ENCODE peak calls at places on chromosomes 4 and X, in five cellular contexts. Q is stomach, N is IMR-90, T is NB4, V is breast epithelium. S is an unnamed sample.
A peak's percentile ranks its signal among the peaks of the same experiment; 100 is the strongest.

GRCh38 chr4:88478247-88478646 is 21.3 kb downstream of the HERC5 start:
- DNase-seq in V (no peak), N (no peak), T (no peak), Q (no peak), S (no peak)

GRCh38 chr4:112947616-112948015 is 101.8 kb upstream of the ANK2 start:
- DNase-seq in N (no peak), V (no peak), Q (no peak), T (no peak), S (no peak)

GRCh38 chrX:70054391-70054790 is 4.7 kb upstream of the AWAT2 start:
- DNase-seq in N (no peak), Q (no peak), V (no peak), T (no peak), S (no peak)

GRCh38 chrX:153765138-153766079 is 1.4 kb downstream of the PLXNB3 start:
- DNase-seq in N (peak; percentile 5), V (no peak), T (no peak), Q (no peak), S (no peak)

GRCh38 chrX:46165866-46166265 is 379.4 kb downstream of the ZNF674 start:
- DNase-seq in Q (no peak), N (no peak), V (no peak), T (no peak), S (no peak)

GRCh38 chrX:45712067-45712466 is 511.4 kb upstream of the DIPK2B start:
- DNase-seq in T (no peak), Q (no peak), V (no peak), N (peak; percentile 65), S (no peak)

GRCh38 chrX:34341258-34341657 is 209.1 kb upstream of the FAM47A start:
- DNase-seq in T (peak; percentile 5), N (no peak), V (no peak), Q (no peak), S (no peak)

GRCh38 chrX:53255738-53256191 is 25.6 kb downstream of the IQSEC2 start:
- DNase-seq in N (no peak), Q (no peak), V (no peak), T (no peak), S (no peak)

GRCh38 chr4:71550220-71551190 is 211.7 kb downstream of the SLC4A4 start:
- DNase-seq in Q (no peak), V (no peak), T (no peak), N (peak; percentile 84), S (no peak)

GRCh38 chrX:107700317-107700774 is 72.0 kb downstream of the PRPS1 start:
- DNase-seq in Q (no peak), T (peak; percentile 43), V (no peak), N (no peak), S (peak; percentile 31)
- TF ChIP-seq POLR2A in Q (no peak), T (no peak), V (no peak), N (no peak), S (no peak)

DNA sequence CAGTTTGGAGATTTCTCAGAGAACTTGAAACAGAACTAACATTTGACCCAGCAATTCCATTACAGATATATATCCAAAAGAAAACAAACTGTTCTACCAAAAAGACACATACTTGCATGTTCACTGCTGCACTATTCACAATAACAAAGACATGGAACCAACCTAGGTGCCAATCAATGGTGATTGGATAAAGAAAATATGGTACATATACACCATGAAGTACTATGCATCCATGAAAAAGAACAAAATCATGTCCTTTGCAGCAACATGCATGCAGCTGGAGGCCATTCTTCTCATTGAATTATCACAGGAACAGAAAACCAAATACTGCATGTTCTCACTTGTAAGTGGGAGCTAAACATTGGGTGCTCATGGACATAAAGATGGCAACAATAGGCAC is 47.6 kb upstream of the LNX1 start:
- DNase-seq in T (no peak), V (no peak), N (no peak), Q (no peak), S (no peak)
- TF ChIP-seq POLR2A in T (no peak), V (no peak), N (no peak), Q (no peak), S (no peak)

GRCh38 chr4:145814246-145814645 is 124.4 kb downstream of the ZNF827 start:
- DNase-seq in Q (no peak), N (no peak), T (no peak), V (no peak), S (no peak)
- TF ChIP-seq POLR2A in Q (no peak), N (no peak), T (no peak), V (no peak), S (no peak)

GRCh38 chr4:152500798-152501434 is 35.0 kb downstream of the FBXW7 start:
- DNase-seq in V (peak; percentile 44), T (peak; percentile 90), Q (peak; percentile 36), N (peak; percentile 93), S (no peak)

GRCh38 chr4:152501846-152502536 is 33.9 kb downstream of the FBXW7 start:
- DNase-seq in T (no peak), N (peak; percentile 41), Q (no peak), V (no peak), S (no peak)

GRCh38 chr4:152503606-152504290 is 32.1 kb downstream of the FBXW7 start:
- DNase-seq in V (no peak), Q (no peak), N (peak; percentile 6), T (no peak), S (no peak)

GRCh38 chr4:152499322-152499721 is 36.6 kb downstream of the FBXW7 start:
- DNase-seq in T (no peak), V (no peak), N (no peak), Q (no peak), S (no peak)

DNA sequence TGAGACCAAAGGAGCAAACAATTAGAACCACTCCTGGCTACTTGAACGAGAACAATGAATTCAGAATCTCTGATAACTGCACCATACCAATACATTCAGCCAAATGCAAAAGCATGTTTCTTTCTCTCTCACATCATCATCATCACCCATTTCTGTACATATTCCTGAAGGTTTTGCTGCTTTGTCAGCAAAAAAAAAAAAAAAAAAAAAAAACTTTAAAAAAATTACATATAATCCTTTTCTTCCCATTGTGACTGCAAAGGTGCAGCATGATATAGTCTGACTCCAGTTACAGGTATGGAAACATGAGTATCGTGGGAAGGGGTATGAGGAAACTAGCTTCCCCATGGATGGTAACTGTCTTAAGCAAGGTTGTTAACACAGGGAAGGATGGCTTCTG is 35.6 kb downstream of the FBXW7 start:
- DNase-seq in N (no peak), Q (no peak), V (no peak), T (no peak), S (no peak)
- TF ChIP-seq POLR2A in N (no peak), Q (no peak), V (no peak), T (no peak), S (no peak)

DNA sequence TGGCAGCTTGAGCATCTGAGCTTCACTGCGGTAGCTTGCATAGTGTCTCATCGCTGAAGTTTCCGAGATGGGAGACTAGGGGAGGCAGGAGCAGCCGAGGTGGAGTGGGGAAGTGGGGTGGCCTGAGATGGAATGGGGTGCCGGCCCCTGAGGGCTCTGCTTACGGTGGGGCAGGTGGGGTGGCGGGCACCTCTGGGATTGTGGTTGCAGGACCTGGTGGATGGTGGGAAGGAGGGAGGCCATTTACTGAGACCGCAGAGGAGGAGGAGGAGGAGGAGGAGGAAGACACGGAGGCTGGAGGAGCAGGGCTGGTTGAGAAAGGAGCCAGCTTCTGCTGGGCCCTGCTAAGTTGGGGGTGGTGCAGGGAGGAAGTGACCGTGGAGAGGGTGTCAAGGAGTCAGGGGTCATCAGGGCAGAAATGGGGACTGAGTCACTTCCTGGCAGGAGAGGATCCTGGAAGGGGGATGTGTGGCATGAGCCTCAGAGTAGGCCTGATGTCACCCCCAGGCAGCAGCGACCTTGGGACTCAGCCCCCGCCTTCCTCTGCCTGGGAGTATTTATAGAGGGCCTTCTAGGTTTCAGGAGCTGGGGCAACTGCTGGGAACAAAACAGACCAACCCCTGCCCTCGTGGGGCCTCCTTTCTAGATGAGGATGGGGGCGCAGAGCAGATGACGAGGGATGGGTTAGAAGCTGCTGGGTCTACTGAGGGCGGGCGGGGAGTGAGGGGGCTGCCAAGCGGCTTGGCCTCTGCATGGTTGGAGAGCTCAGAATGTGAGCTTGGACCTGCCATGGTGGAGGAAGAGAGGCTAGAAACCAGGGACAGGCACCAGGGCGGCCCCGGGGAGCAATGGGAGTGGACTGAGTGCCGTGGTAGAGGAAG is 213.4 kb upstream of the PSAPL1 start:
- DNase-seq in Q (no peak), T (peak; percentile 88), V (no peak), N (peak; percentile 80), S (peak; percentile 67)
- TF ChIP-seq POLR2A in Q (no peak), T (no peak), V (no peak), N (no peak), S (no peak)

GRCh38 chrX:318068-318738 is 393 bp downstream of the GTPBP6 start:
- DNase-seq in Q (peak; percentile 99), T (peak; percentile 95), V (peak; percentile 100), N (peak; percentile 97), S (peak; percentile 78)

GRCh38 chrX:319579-320125 is 1.1 kb upstream of the GTPBP6 start:
- DNase-seq in N (no peak), V (no peak), Q (no peak), T (no peak), S (no peak)

GRCh38 chrX:320126-320783 is 1.7 kb upstream of the GTPBP6 start:
- DNase-seq in N (peak; percentile 10), T (peak; percentile 44), V (no peak), Q (no peak), S (no peak)

GRCh38 chrX:317424-318067 is 1.1 kb downstream of the GTPBP6 start:
- DNase-seq in T (peak; percentile 15), Q (no peak), N (no peak), V (no peak), S (no peak)

DNA sequence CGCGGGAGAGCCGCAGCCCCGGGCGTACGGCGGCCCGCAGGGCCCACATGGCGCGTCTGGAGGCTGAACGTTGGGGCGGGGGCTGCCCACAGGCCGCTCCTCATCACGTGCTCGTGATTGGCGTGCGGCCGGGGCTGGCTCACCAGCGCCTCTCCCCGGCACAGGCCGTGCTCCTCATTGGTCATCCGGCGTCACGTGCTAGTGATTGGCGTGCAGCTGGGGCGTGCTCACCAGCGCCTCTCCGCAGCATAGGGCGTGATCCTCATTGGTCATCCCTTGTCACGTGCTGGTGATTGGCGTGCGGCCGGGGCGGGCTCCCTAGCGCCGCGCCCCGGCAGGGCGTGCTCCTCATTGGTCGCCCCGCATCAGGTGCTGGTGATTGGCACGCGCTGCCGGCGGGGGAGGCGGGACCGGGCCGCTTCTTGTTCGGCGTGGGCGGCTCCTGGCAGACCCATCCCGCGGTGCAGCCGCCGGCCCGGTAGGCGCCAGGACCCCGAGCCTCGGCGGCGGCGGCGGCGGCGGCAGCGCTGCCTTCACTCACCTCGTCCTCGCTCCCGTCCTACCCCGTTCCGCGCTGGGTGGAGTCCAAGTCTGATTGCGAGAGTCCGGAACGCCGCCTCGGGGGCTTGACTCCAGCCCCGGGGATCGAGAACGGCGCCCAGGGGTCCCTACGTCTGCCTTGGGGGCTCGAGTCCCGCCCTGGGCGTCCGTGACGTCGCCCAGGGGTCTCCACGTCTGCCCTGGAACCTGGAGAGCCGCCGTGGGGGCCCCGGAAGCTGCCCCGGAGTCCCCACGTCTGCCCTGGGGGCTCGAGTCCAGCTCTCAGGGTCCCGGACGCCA is at the start of gene GTPBP6:
- DNase-seq in N (peak; percentile 100), V (peak; percentile 100), T (peak; percentile 97), Q (peak; percentile 99), S (peak; percentile 88)
- TF ChIP-seq POLR2A in N (peak; percentile 79), V (no peak), T (peak; percentile 52), Q (no peak), S (peak; percentile 69)